ENCODE peak calls at places on chromosomes 11 and 22, in seven cellular contexts. One of them, this sample, is unnamed.
A peak's percentile ranks its signal among the peaks of the same experiment; 100 is the strongest.

GRCh38 chr11:121670792-121671275 is 218.1 kb upstream of the SORL1-AS1 start:
- DNase-seq in hypothalamus: no peak
- DNase-seq in activated naive CD4-positive, alpha-beta T cell treated with anti-CD3 and anti-CD28 coated beads for 36 hours: no peak
- DNase-seq in activated CD4-positive, CD25-positive, alpha-beta regulatory T cell treated with anti-CD3 and anti-CD28 coated beads, Interleukin-2, amount 50 U/mL, for 72 hours: no peak
- DNase-seq in substantia nigra: no peak
- DNase-seq in NCI-H1436: no peak
- DNase-seq in GF-D8: no peak
- DNase-seq in this sample: no peak

GRCh38 chr22:35961480-35961902 is 67.1 kb downstream of the RBFOX2 start:
- DNase-seq in GF-D8: no peak
- DNase-seq in substantia nigra: peak; percentile 10
- DNase-seq in activated naive CD4-positive, alpha-beta T cell treated with anti-CD3 and anti-CD28 coated beads for 36 hours: no peak
- DNase-seq in activated CD4-positive, CD25-positive, alpha-beta regulatory T cell treated with anti-CD3 and anti-CD28 coated beads, Interleukin-2, amount 50 U/mL, for 72 hours: no peak
- DNase-seq in hypothalamus: peak; percentile 6
- DNase-seq in NCI-H1436: no peak
- DNase-seq in this sample: peak; percentile 6

GRCh38 chr11:87473174-87473573 is 435.4 kb downstream of the TMEM135 start:
- DNase-seq in hypothalamus: no peak
- DNase-seq in activated CD4-positive, CD25-positive, alpha-beta regulatory T cell treated with anti-CD3 and anti-CD28 coated beads, Interleukin-2, amount 50 U/mL, for 72 hours: no peak
- DNase-seq in substantia nigra: no peak
- DNase-seq in activated naive CD4-positive, alpha-beta T cell treated with anti-CD3 and anti-CD28 coated beads for 36 hours: no peak
- DNase-seq in NCI-H1436: no peak
- DNase-seq in GF-D8: no peak
- DNase-seq in this sample: no peak

GRCh38 chr11:64100345-64100744 is 64.6 kb downstream of the FLRT1 start:
- DNase-seq in hypothalamus: no peak
- DNase-seq in activated CD4-positive, CD25-positive, alpha-beta regulatory T cell treated with anti-CD3 and anti-CD28 coated beads, Interleukin-2, amount 50 U/mL, for 72 hours: no peak
- DNase-seq in substantia nigra: no peak
- DNase-seq in NCI-H1436: peak; percentile 67
- DNase-seq in GF-D8: no peak
- DNase-seq in activated naive CD4-positive, alpha-beta T cell treated with anti-CD3 and anti-CD28 coated beads for 36 hours: no peak
- DNase-seq in this sample: no peak

GRCh38 chr11:76684470-76684869 is 13.9 kb upstream of the LRRC32 start:
- DNase-seq in activated naive CD4-positive, alpha-beta T cell treated with anti-CD3 and anti-CD28 coated beads for 36 hours: no peak
- DNase-seq in activated CD4-positive, CD25-positive, alpha-beta regulatory T cell treated with anti-CD3 and anti-CD28 coated beads, Interleukin-2, amount 50 U/mL, for 72 hours: no peak
- DNase-seq in hypothalamus: no peak
- DNase-seq in substantia nigra: no peak
- DNase-seq in NCI-H1436: no peak
- DNase-seq in GF-D8: no peak
- DNase-seq in this sample: no peak

GRCh38 chr22:20432244-20432686 is 5.4 kb downstream of the SCARF2 start:
- DNase-seq in activated naive CD4-positive, alpha-beta T cell treated with anti-CD3 and anti-CD28 coated beads for 36 hours: no peak
- DNase-seq in hypothalamus: no peak
- DNase-seq in substantia nigra: no peak
- DNase-seq in NCI-H1436: no peak
- DNase-seq in activated CD4-positive, CD25-positive, alpha-beta regulatory T cell treated with anti-CD3 and anti-CD28 coated beads, Interleukin-2, amount 50 U/mL, for 72 hours: no peak
- DNase-seq in GF-D8: no peak
- DNase-seq in this sample: no peak

GRCh38 chr11:70550456-70551195 is 152.3 kb downstream of the CTTN start:
- DNase-seq in activated CD4-positive, CD25-positive, alpha-beta regulatory T cell treated with anti-CD3 and anti-CD28 coated beads, Interleukin-2, amount 50 U/mL, for 72 hours: no peak
- DNase-seq in activated naive CD4-positive, alpha-beta T cell treated with anti-CD3 and anti-CD28 coated beads for 36 hours: no peak
- DNase-seq in hypothalamus: no peak
- DNase-seq in NCI-H1436: no peak
- DNase-seq in substantia nigra: no peak
- DNase-seq in GF-D8: no peak
- DNase-seq in this sample: no peak

GRCh38 chr11:33828604-33829429 is 54.5 kb upstream of the FBXO3 start:
- DNase-seq in GF-D8: no peak
- DNase-seq in substantia nigra: no peak
- DNase-seq in activated CD4-positive, CD25-positive, alpha-beta regulatory T cell treated with anti-CD3 and anti-CD28 coated beads, Interleukin-2, amount 50 U/mL, for 72 hours: no peak
- DNase-seq in hypothalamus: no peak
- DNase-seq in NCI-H1436: no peak
- DNase-seq in activated naive CD4-positive, alpha-beta T cell treated with anti-CD3 and anti-CD28 coated beads for 36 hours: no peak
- DNase-seq in this sample: peak; percentile 12

GRCh38 chr11:99693941-99694492 is 673.3 kb downstream of the CNTN5 start:
- DNase-seq in substantia nigra: no peak
- DNase-seq in NCI-H1436: no peak
- DNase-seq in GF-D8: no peak
- DNase-seq in hypothalamus: no peak
- DNase-seq in activated CD4-positive, CD25-positive, alpha-beta regulatory T cell treated with anti-CD3 and anti-CD28 coated beads, Interleukin-2, amount 50 U/mL, for 72 hours: no peak
- DNase-seq in activated naive CD4-positive, alpha-beta T cell treated with anti-CD3 and anti-CD28 coated beads for 36 hours: no peak
- DNase-seq in this sample: peak; percentile 8

GRCh38 chr11:61041755-61042518 is 60.4 kb upstream of the CD5 start:
- DNase-seq in hypothalamus: no peak
- DNase-seq in NCI-H1436: peak; percentile 93
- DNase-seq in GF-D8: no peak
- DNase-seq in activated naive CD4-positive, alpha-beta T cell treated with anti-CD3 and anti-CD28 coated beads for 36 hours: peak; percentile 93
- DNase-seq in activated CD4-positive, CD25-positive, alpha-beta regulatory T cell treated with anti-CD3 and anti-CD28 coated beads, Interleukin-2, amount 50 U/mL, for 72 hours: peak; percentile 65
- DNase-seq in substantia nigra: no peak
- DNase-seq in this sample: peak; percentile 32

GRCh38 chr11:14418801-14419417 is 59.9 kb upstream of the RRAS2 start:
- DNase-seq in GF-D8: no peak
- DNase-seq in hypothalamus: no peak
- DNase-seq in activated CD4-positive, CD25-positive, alpha-beta regulatory T cell treated with anti-CD3 and anti-CD28 coated beads, Interleukin-2, amount 50 U/mL, for 72 hours: no peak
- DNase-seq in activated naive CD4-positive, alpha-beta T cell treated with anti-CD3 and anti-CD28 coated beads for 36 hours: peak; percentile 17
- DNase-seq in NCI-H1436: no peak
- DNase-seq in substantia nigra: no peak
- DNase-seq in this sample: no peak

GRCh38 chr11:108967571-108967970 is 302.7 kb downstream of the DDX10 start:
- DNase-seq in hypothalamus: peak; percentile 11
- DNase-seq in NCI-H1436: no peak
- DNase-seq in activated naive CD4-positive, alpha-beta T cell treated with anti-CD3 and anti-CD28 coated beads for 36 hours: no peak
- DNase-seq in GF-D8: no peak
- DNase-seq in substantia nigra: no peak
- DNase-seq in activated CD4-positive, CD25-positive, alpha-beta regulatory T cell treated with anti-CD3 and anti-CD28 coated beads, Interleukin-2, amount 50 U/mL, for 72 hours: no peak
- DNase-seq in this sample: no peak

GRCh38 chr11:27076121-27076589 is 35.5 kb downstream of the BBOX1 start:
- DNase-seq in hypothalamus: no peak
- DNase-seq in activated CD4-positive, CD25-positive, alpha-beta regulatory T cell treated with anti-CD3 and anti-CD28 coated beads, Interleukin-2, amount 50 U/mL, for 72 hours: no peak
- DNase-seq in NCI-H1436: peak; percentile 0
- DNase-seq in substantia nigra: no peak
- DNase-seq in activated naive CD4-positive, alpha-beta T cell treated with anti-CD3 and anti-CD28 coated beads for 36 hours: no peak
- DNase-seq in GF-D8: no peak
- DNase-seq in this sample: no peak

GRCh38 chr11:70610561-70610960 is 212.2 kb downstream of the CTTN start:
- DNase-seq in GF-D8: no peak
- DNase-seq in activated naive CD4-positive, alpha-beta T cell treated with anti-CD3 and anti-CD28 coated beads for 36 hours: no peak
- DNase-seq in activated CD4-positive, CD25-positive, alpha-beta regulatory T cell treated with anti-CD3 and anti-CD28 coated beads, Interleukin-2, amount 50 U/mL, for 72 hours: no peak
- DNase-seq in substantia nigra: no peak
- DNase-seq in hypothalamus: no peak
- DNase-seq in NCI-H1436: no peak
- DNase-seq in this sample: no peak

GRCh38 chr11:6862961-6863360 is at the start of gene OR10A2:
- DNase-seq in activated naive CD4-positive, alpha-beta T cell treated with anti-CD3 and anti-CD28 coated beads for 36 hours: no peak
- DNase-seq in substantia nigra: no peak
- DNase-seq in activated CD4-positive, CD25-positive, alpha-beta regulatory T cell treated with anti-CD3 and anti-CD28 coated beads, Interleukin-2, amount 50 U/mL, for 72 hours: no peak
- DNase-seq in hypothalamus: no peak
- DNase-seq in NCI-H1436: no peak
- DNase-seq in GF-D8: no peak
- DNase-seq in this sample: no peak

GRCh38 chr22:36180038-36180880 is 19.7 kb upstream of the APOL3 start:
- DNase-seq in activated naive CD4-positive, alpha-beta T cell treated with anti-CD3 and anti-CD28 coated beads for 36 hours: peak; percentile 93
- DNase-seq in hypothalamus: peak; percentile 75
- DNase-seq in activated CD4-positive, CD25-positive, alpha-beta regulatory T cell treated with anti-CD3 and anti-CD28 coated beads, Interleukin-2, amount 50 U/mL, for 72 hours: peak; percentile 87
- DNase-seq in GF-D8: no peak
- DNase-seq in substantia nigra: peak; percentile 25
- DNase-seq in NCI-H1436: peak; percentile 41
- DNase-seq in this sample: peak; percentile 87

GRCh38 chr11:106447631-106448191 is 370.2 kb downstream of the AASDHPPT start:
- DNase-seq in GF-D8: no peak
- DNase-seq in activated naive CD4-positive, alpha-beta T cell treated with anti-CD3 and anti-CD28 coated beads for 36 hours: no peak
- DNase-seq in hypothalamus: no peak
- DNase-seq in NCI-H1436: no peak
- DNase-seq in substantia nigra: no peak
- DNase-seq in activated CD4-positive, CD25-positive, alpha-beta regulatory T cell treated with anti-CD3 and anti-CD28 coated beads, Interleukin-2, amount 50 U/mL, for 72 hours: no peak
- DNase-seq in this sample: no peak

GRCh38 chr22:30574095-30574981 is at the start of gene GAL3ST1:
- DNase-seq in substantia nigra: peak; percentile 76
- DNase-seq in activated CD4-positive, CD25-positive, alpha-beta regulatory T cell treated with anti-CD3 and anti-CD28 coated beads, Interleukin-2, amount 50 U/mL, for 72 hours: no peak
- DNase-seq in activated naive CD4-positive, alpha-beta T cell treated with anti-CD3 and anti-CD28 coated beads for 36 hours: no peak
- DNase-seq in hypothalamus: no peak
- DNase-seq in GF-D8: no peak
- DNase-seq in NCI-H1436: no peak
- DNase-seq in this sample: peak; percentile 58

GRCh38 chr11:73234403-73235181 is 16.5 kb downstream of the P2RY2 start:
- DNase-seq in activated CD4-positive, CD25-positive, alpha-beta regulatory T cell treated with anti-CD3 and anti-CD28 coated beads, Interleukin-2, amount 50 U/mL, for 72 hours: no peak
- DNase-seq in hypothalamus: no peak
- DNase-seq in GF-D8: no peak
- DNase-seq in substantia nigra: no peak
- DNase-seq in NCI-H1436: no peak
- DNase-seq in activated naive CD4-positive, alpha-beta T cell treated with anti-CD3 and anti-CD28 coated beads for 36 hours: no peak
- DNase-seq in this sample: no peak

GRCh38 chr11:79397252-79397651 is 43.6 kb downstream of the TENM4 start:
- DNase-seq in hypothalamus: no peak
- DNase-seq in NCI-H1436: no peak
- DNase-seq in substantia nigra: no peak
- DNase-seq in activated CD4-positive, CD25-positive, alpha-beta regulatory T cell treated with anti-CD3 and anti-CD28 coated beads, Interleukin-2, amount 50 U/mL, for 72 hours: no peak
- DNase-seq in GF-D8: no peak
- DNase-seq in activated naive CD4-positive, alpha-beta T cell treated with anti-CD3 and anti-CD28 coated beads for 36 hours: no peak
- DNase-seq in this sample: no peak

GRCh38 chr11:29321293-29322132 is 695.3 kb downstream of the KCNA4 start:
- DNase-seq in substantia nigra: no peak
- DNase-seq in NCI-H1436: no peak
- DNase-seq in hypothalamus: no peak
- DNase-seq in activated CD4-positive, CD25-positive, alpha-beta regulatory T cell treated with anti-CD3 and anti-CD28 coated beads, Interleukin-2, amount 50 U/mL, for 72 hours: no peak
- DNase-seq in GF-D8: no peak
- DNase-seq in activated naive CD4-positive, alpha-beta T cell treated with anti-CD3 and anti-CD28 coated beads for 36 hours: no peak
- DNase-seq in this sample: peak; percentile 50

GRCh38 chr11:13962562-13963168 is at the start of gene SPON1:
- DNase-seq in substantia nigra: no peak
- DNase-seq in GF-D8: no peak
- DNase-seq in activated naive CD4-positive, alpha-beta T cell treated with anti-CD3 and anti-CD28 coated beads for 36 hours: peak; percentile 67
- DNase-seq in activated CD4-positive, CD25-positive, alpha-beta regulatory T cell treated with anti-CD3 and anti-CD28 coated beads, Interleukin-2, amount 50 U/mL, for 72 hours: no peak
- DNase-seq in NCI-H1436: peak; percentile 59
- DNase-seq in hypothalamus: no peak
- DNase-seq in this sample: no peak

GRCh38 chr22:49368221-49368975 is 459.3 kb downstream of the BRD1 start:
- DNase-seq in GF-D8: no peak
- DNase-seq in activated CD4-positive, CD25-positive, alpha-beta regulatory T cell treated with anti-CD3 and anti-CD28 coated beads, Interleukin-2, amount 50 U/mL, for 72 hours: no peak
- DNase-seq in substantia nigra: no peak
- DNase-seq in hypothalamus: no peak
- DNase-seq in NCI-H1436: no peak
- DNase-seq in activated naive CD4-positive, alpha-beta T cell treated with anti-CD3 and anti-CD28 coated beads for 36 hours: no peak
- DNase-seq in this sample: no peak

GRCh38 chr11:9575531-9576240 is 2.2 kb downstream of the WEE1 start:
- DNase-seq in activated CD4-positive, CD25-positive, alpha-beta regulatory T cell treated with anti-CD3 and anti-CD28 coated beads, Interleukin-2, amount 50 U/mL, for 72 hours: no peak
- DNase-seq in activated naive CD4-positive, alpha-beta T cell treated with anti-CD3 and anti-CD28 coated beads for 36 hours: no peak
- DNase-seq in GF-D8: no peak
- DNase-seq in hypothalamus: no peak
- DNase-seq in NCI-H1436: no peak
- DNase-seq in substantia nigra: no peak
- DNase-seq in this sample: no peak

GRCh38 chr11:95520765-95521542 is 268.6 kb downstream of the FAM76B start:
- DNase-seq in GF-D8: no peak
- DNase-seq in hypothalamus: no peak
- DNase-seq in substantia nigra: no peak
- DNase-seq in activated CD4-positive, CD25-positive, alpha-beta regulatory T cell treated with anti-CD3 and anti-CD28 coated beads, Interleukin-2, amount 50 U/mL, for 72 hours: no peak
- DNase-seq in activated naive CD4-positive, alpha-beta T cell treated with anti-CD3 and anti-CD28 coated beads for 36 hours: no peak
- DNase-seq in NCI-H1436: no peak
- DNase-seq in this sample: no peak

GRCh38 chr11:94737171-94737611 is 31.0 kb upstream of the AMOTL1 start:
- DNase-seq in GF-D8: no peak
- DNase-seq in activated CD4-positive, CD25-positive, alpha-beta regulatory T cell treated with anti-CD3 and anti-CD28 coated beads, Interleukin-2, amount 50 U/mL, for 72 hours: no peak
- DNase-seq in hypothalamus: no peak
- DNase-seq in activated naive CD4-positive, alpha-beta T cell treated with anti-CD3 and anti-CD28 coated beads for 36 hours: no peak
- DNase-seq in NCI-H1436: no peak
- DNase-seq in substantia nigra: no peak
- DNase-seq in this sample: no peak

GRCh38 chr11:1130276-1131032 is 27.3 kb upstream of the MUC5AC start:
- DNase-seq in hypothalamus: no peak
- DNase-seq in activated CD4-positive, CD25-positive, alpha-beta regulatory T cell treated with anti-CD3 and anti-CD28 coated beads, Interleukin-2, amount 50 U/mL, for 72 hours: no peak
- DNase-seq in GF-D8: no peak
- DNase-seq in substantia nigra: no peak
- DNase-seq in NCI-H1436: no peak
- DNase-seq in activated naive CD4-positive, alpha-beta T cell treated with anti-CD3 and anti-CD28 coated beads for 36 hours: no peak
- DNase-seq in this sample: no peak